ENCODE peak calls at places on chromosome 12, in five cellular contexts. P, R, N, E and U are unnamed samples.

GRCh38 chr12:38385492-38385864 is 68.9 kb downstream of the ALG10B start:
- DNase-seq in P (no peak), R (no peak), N (no peak), E (no peak), U (no peak)

GRCh38 chr12:89192419-89192818 is 159.9 kb downstream of the DUSP6 start:
- DNase-seq in P (no peak), R (no peak), N (no peak), E (no peak), U (no peak)

GRCh38 chr12:114682920-114683708 is 861 bp downstream of the TBX3 start:
- DNase-seq in P (no peak), R (no peak), N (no peak), E (no peak), U (no peak)

GRCh38 chr12:100154472-100155247 is 12.0 kb upstream of the BLTP3B start:
- DNase-seq in P (peak), R (peak), N (peak), E (peak), U (peak)

GRCh38 chr12:32298917-32299316 is 100.4 kb upstream of the FGD4 start:
- DNase-seq in P (no peak), R (no peak), N (no peak), E (no peak), U (no peak)

GRCh38 chr12:6716874-6717437 is 6.9 kb upstream of the COPS7A start:
- DNase-seq in P (no peak), R (no peak), N (no peak), E (no peak), U (no peak)

GRCh38 chr12:15274561-15274967 is 47.7 kb upstream of the PTPRO start:
- DNase-seq in P (no peak), R (peak), N (no peak), E (peak), U (no peak)

GRCh38 chr12:49568442-49568776 is 467 bp upstream of the MCRS1 start:
- DNase-seq in P (no peak), R (no peak), N (peak), E (no peak), U (no peak)

GRCh38 chr12:9787340-9787737 is 26.6 kb upstream of the CD69 start:
- DNase-seq in P (no peak), R (no peak), N (no peak), E (no peak), U (no peak)

GRCh38 chr12:109134186-109134917 is 18.0 kb downstream of the ACACB start:
- DNase-seq in P (no peak), R (peak), N (peak), E (peak), U (no peak)

GRCh38 chr12:14384783-14385638 is 19.5 kb downstream of the ATF7IP start:
- DNase-seq in P (peak), R (peak), N (no peak), E (peak), U (peak)

GRCh38 chr12:836952-837351 is 84.6 kb downstream of the WNK1 start:
- DNase-seq in P (no peak), R (no peak), N (no peak), E (no peak), U (no peak)

GRCh38 chr12:125193798-125194562 is 128.7 kb downstream of the AACS start:
- DNase-seq in P (no peak), R (no peak), N (no peak), E (no peak), U (no peak)

DNA sequence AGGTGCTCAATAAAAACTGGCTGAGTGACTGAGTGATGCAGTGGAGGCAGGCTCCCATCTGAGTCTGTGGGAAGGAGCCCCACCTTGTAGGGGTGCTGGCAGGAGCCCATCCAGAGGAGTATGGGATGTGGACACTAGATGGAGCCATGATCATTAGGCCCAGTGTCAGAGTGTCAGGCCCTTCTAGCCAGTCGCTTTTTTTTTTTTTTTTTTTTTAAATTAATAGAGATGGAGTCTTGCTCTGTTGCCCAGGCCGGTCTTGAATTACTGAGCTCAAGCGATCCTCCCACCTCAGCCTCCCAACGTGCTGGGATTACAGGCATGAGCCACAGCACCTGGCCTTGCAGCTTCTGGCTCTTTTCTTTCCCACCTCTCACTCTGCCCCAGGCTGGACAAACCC is 11.5 kb downstream of the RITA1 start:
- DNase-seq in P (peak), R (peak), N (no peak), E (peak), U (peak)
- H3K27ac ChIP-seq in P (no peak), R (no peak), N (no peak), E (no peak), U (no peak)

DNA sequence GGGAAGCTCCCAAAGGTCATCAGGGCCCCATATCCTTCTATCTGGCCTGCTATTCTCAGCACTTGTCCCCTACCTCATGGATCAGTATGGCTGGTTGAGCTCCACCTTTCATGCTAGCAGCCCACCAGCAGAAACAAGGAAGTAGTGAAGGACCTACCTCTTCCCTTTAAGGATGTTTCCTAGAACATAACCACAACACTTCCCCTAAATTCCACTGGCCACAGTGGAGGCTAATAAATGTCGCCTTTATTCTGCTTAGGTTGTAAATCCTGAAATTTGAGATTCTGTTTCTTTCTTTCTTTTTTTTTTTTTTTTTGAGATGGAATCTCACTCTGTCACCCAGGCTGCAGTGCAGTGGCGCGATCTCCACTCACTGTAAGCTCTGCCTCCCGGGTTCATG is 128.7 kb upstream of the PARP11 start:
- DNase-seq in P (no peak), R (no peak), N (no peak), E (no peak), U (no peak)
- TF ChIP-seq CTCF in P (no peak), R (no peak), N (no peak), E (no peak), U (no peak)

GRCh38 chr12:93104535-93104934 is 175.4 kb upstream of the EEA1 start:
- DNase-seq in P (no peak), R (no peak), N (no peak), E (no peak), U (no peak)
- H3K27ac ChIP-seq in P (no peak), R (no peak), N (no peak), E (no peak), U (no peak)

GRCh38 chr12:18589316-18589715 is 148.5 kb downstream of the PLCZ1 start:
- DNase-seq in P (no peak), R (no peak), N (no peak), E (no peak), U (no peak)
- TF ChIP-seq CTCF in P (no peak), R (no peak), N (no peak), E (no peak), U (no peak)

GRCh38 chr12:8018666-8019581 is 13.6 kb upstream of the FOXJ2 start:
- DNase-seq in P (peak), R (no peak), N (no peak), E (no peak), U (no peak)
- H3K27ac ChIP-seq in P (no peak), R (no peak), N (no peak), E (no peak), U (no peak)

DNA sequence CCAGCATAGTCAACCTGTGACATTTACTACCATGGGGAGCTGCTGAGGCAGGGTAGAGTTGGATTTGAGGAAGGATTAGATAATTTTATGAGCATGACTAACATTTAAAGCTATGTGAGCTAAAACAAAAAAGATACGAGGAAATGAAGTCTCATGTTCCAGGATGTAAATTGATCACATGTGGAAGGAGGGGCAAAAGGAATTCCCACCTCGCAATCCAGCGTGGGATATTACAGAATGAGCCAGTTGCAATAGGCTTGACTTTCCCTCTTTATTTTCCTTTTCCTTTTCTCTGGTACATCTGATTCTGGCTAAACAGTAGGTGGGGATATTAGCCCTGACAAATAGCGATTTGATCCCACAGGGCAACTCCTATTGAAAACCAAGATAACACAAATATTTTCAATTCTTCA is 214.9 kb upstream of the HMGA2 start:
- DNase-seq in P (no peak), R (no peak), N (no peak), E (no peak), U (no peak)
- TF ChIP-seq CTCF in P (no peak), R (no peak), N (no peak), E (no peak), U (no peak)

DNA sequence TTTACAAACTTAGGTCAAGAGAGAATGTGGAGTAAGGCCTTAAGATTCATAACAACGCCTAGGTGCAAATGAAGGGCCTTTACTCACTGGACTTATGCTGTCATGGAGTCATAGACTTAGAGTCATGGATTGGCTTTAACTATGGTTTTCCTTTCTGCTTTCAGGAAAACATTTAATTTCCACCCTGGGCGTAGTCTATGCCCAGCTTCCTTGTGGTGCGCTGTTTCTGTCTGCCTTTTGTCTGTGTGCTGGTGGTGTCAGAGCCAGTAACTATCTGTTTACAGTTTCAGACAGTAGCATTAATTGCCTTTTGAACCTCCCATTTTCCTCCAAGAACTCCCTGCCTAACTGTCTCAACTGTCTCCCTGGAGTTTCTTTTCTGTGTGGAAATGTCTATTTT is 31.8 kb upstream of the COX6A1 start:
- DNase-seq in P (no peak), R (no peak), N (no peak), E (no peak), U (no peak)
- H3K27ac ChIP-seq in P (no peak), R (no peak), N (no peak), E (no peak), U (no peak)

GRCh38 chr12:102484732-102485069 is 4.3 kb upstream of the IGF1 start:
- DNase-seq in P (no peak), R (no peak), N (no peak), E (no peak), U (no peak)
- TF ChIP-seq CTCF in P (no peak), R (no peak), N (peak), E (no peak), U (peak)

DNA sequence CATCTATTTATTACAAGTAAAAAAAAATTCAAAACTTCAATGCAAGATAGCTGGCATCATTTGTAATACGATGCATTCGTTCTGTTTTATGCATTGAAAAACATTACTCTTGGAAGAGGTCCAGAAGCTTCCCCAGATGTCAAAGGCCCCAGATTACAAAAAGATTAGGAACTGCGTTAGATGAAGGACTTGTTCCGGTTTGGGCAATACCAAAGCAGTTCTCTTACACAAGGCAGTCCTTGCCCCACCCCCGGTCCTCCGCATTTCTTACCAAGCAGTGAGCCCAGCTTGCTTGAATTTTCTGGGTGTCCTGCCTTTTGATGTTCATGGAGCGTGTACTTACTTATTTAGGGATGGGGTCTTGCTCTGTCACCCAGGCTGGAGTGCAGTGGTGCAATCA is 4.8 kb upstream of the HVCN1 start:
- DNase-seq in P (no peak), R (peak), N (no peak), E (no peak), U (no peak)
- H3K27ac ChIP-seq in P (peak), R (no peak), N (peak), E (no peak), U (no peak)

GRCh38 chr12:103745962-103746361 is 95.1 kb downstream of the NT5DC3 start:
- DNase-seq in P (no peak), R (no peak), N (no peak), E (no peak), U (no peak)
- TF ChIP-seq CTCF in P (no peak), R (no peak), N (no peak), E (no peak), U (no peak)